ENCODE peak calls at places on chromosomes 16 and 17, in five cellular contexts. M, F, Z, K and D are unnamed samples. For H3K27me3, the result is how much of the 10 kb centered on the place peaks cover.

GRCh38 chr17:77002103-77003045 is 134.2 kb downstream of the MGAT5B start:
- DNase-seq in Z (peak), F (peak), K (no peak), M (no peak), D (peak)

GRCh38 chr16:85978291-85978775 is 79.4 kb downstream of the IRF8 start:
- DNase-seq in K (no peak), Z (no peak), M (no peak), F (no peak), D (no peak)

GRCh38 chr17:29063992-29064391 is 21.1 kb downstream of the PIPOX start:
- DNase-seq in F (no peak), Z (no peak), M (no peak), K (no peak), D (no peak)

GRCh38 chr16:27737513-27737912 is 187.6 kb downstream of the KATNIP start:
- DNase-seq in Z (no peak), K (no peak), F (no peak), M (no peak), D (no peak)

GRCh38 chr16:78195868-78196267 is 96.4 kb downstream of the WWOX start:
- DNase-seq in F (no peak), Z (no peak), K (no peak), M (no peak), D (no peak)

GRCh38 chr17:77203436-77203835 is 62.7 kb downstream of the SEC14L1 start:
- DNase-seq in M (no peak), Z (no peak), F (no peak), K (no peak), D (no peak)

GRCh38 chr17:7476474-7476873 is 3.0 kb downstream of the ZBTB4 start:
- DNase-seq in F (peak), K (no peak), M (no peak), Z (peak), D (no peak)

GRCh38 chr17:8725881-8726280 is 18.8 kb downstream of the CCDC42 start:
- DNase-seq in F (no peak), Z (no peak), M (no peak), K (no peak), D (no peak)

GRCh38 chr17:77704048-77704815 is 254.3 kb upstream of the TNRC6C start:
- DNase-seq in Z (no peak), M (no peak), F (no peak), K (no peak), D (no peak)

DNA sequence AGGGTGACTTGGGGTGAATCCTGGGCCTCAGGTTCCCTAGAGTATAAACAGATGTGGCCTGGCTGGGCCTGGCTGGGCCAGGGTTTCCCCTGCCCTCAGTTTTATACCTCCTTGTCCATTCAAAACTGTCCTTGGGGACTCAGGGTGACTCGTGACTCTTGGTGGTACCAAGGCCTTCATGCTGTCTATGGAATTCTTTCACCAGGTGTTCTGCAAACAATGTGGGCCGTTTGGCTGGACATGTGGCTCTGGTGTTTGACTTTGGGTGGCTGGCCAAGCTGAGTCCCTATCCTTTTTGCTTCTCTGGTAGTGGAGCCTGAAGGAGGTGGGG is 3.3 kb downstream of the GPT2 start:
- DNase-seq in M (no peak), K (no peak), Z (no peak), F (no peak), D (no peak)
- H3K27me3 ChIP-seq in M (under half), K (under half), Z (under half), F (under half), D (under half)

DNA sequence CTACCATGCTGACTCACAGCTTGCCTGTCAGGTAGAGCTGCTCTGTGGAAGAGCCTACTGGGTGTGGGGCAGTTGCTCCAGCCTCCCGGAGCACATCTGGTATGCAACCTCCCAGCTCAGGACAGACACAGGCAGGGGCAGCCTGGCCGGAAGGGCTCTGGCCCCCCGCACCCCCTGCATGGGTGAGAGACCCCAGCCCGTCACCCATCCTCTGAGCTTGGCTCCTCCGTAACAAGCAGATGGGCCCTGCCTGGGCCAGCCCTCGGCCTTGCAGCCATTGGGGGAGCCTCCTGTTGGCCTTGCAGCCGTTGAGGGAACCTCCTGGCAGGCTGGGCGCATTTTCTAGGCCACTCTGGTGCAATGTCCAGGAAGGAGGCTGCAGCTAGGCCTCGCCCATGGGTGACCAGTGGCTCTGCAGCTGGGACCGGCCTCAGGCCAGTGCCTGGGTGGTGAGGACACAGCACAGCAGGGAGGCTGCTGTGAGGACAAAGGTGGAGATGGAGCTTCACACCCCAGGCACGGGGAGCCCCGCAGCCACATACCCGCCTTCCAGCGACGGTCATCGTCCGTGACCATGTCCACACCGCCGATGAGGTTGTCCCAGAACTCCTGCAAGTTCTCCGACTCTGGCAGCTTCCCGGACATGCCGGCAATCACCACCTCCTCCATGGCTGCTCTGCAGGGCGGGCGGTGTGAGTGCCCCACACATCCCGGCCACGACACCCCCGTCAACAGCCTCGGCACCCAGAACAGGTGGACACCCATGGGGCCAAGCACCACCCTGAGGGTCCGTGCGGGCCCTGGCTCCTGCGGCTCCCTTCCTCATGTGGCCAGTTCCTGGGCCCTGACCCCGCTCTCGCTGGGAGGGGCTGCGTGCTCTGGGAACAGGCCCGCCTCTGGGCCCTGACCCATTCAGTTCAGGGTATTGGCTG is 2.0 kb downstream of the FASN start:
- DNase-seq in M (peak), Z (no peak), F (no peak), K (peak), D (peak)
- H3K4me3 ChIP-seq in M (no peak), Z (no peak), F (peak), K (no peak), D (peak)

GRCh38 chr17:80472996-80473395 is 3.4 kb downstream of the NPTX1 start:
- DNase-seq in K (no peak), F (no peak), M (no peak), Z (no peak), D (no peak)
- H3K27me3 ChIP-seq in K (under half), F (half or more), M (under half), Z (under half), D (half or more)

GRCh38 chr16:6704306-6704705 is 628.3 kb upstream of the RBFOX1 start:
- DNase-seq in Z (no peak), K (no peak), F (no peak), M (no peak), D (no peak)
- H3K4me3 ChIP-seq in Z (no peak), K (no peak), F (no peak), M (no peak), D (no peak)

GRCh38 chr17:74840500-74840899 is 19.2 kb downstream of the GRIN2C start:
- DNase-seq in M (no peak), F (no peak), Z (no peak), K (no peak), D (no peak)

GRCh38 chr17:74842599-74843351 is 16.9 kb downstream of the GRIN2C start:
- DNase-seq in Z (peak), M (no peak), K (peak), F (peak), D (peak)

GRCh38 chr17:74843352-74843627 is 16.4 kb downstream of the GRIN2C start:
- DNase-seq in M (no peak), F (no peak), Z (no peak), K (no peak), D (no peak)

GRCh38 chr17:74840989-74841666 is 18.6 kb downstream of the GRIN2C start:
- DNase-seq in K (peak), Z (peak), F (no peak), M (no peak), D (peak)

DNA sequence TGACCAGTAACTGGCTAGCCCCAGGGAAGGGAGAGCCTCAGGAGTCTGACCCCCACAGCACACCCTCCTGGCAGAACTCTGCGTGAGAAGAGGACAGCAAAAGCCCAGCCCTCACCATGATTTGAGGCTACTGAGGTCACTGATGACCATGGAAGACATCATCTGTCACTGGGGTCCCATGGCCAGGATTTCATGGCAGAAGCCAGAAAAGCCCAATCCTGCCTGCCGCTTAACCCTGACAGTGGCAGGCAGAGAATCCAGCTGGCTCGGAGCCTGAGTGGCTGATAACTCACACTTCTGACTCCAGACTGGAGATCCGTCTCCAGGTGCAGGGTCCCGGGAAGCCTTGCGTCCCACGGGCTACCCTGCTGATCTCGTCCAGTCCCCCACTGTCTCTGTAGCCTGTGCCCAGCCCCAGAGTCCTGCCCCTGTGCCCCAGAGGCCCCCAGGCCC is 17.5 kb downstream of the GRIN2C start:
- DNase-seq in F (no peak), K (no peak), M (no peak), Z (no peak), D (no peak)
- H3K27me3 ChIP-seq in F (under half), K (under half), M (under half), Z (under half), D (under half)

DNA sequence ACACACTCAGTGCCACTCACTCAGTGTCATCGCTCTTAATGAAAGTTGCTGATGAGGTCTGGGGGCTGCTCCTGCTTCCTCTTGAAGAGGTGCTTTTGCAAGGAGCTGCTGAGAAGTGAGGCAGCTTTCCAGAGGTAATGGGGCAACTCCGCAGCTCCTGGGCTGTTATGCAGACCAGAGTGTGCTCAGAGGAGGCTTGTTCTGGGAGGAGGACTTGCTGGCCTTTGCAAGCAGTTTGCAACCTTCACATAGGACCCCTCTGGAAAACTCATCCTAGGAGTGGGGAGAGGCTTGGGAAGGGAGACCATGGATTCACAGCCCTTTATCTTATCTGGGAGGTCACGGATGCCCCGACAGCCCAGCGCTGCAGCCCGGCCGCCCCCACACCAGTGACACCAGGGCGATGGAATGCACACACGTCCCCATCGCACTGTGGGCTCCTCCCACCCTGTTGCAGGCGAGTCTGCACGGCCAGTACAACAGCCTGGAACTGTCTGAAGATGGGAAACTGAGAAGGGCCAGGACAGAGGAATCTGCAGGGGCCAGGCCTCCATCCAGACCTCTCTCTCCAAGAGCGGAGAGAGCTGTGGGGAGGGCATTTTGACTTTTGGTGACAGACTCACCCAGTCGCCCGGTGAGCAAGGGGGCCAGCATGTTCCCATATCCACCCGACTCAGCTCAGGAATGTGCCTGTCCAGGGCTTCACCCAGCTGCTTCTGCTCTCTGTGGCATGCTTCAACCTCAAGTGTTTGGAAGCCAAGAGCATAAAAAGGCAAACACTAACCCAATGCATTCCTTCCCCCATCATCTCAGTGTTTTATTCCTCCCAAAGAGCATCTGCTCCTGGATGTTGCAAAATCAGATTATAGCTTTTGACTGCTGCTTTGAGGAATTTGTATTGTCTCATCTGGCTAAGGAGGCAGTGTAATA is 78.6 kb upstream of the ZNF469 start:
- DNase-seq in M (no peak), F (peak), K (peak), Z (peak), D (no peak)
- H3K4me3 ChIP-seq in M (no peak), F (no peak), K (no peak), Z (no peak), D (no peak)